ENCODE peak calls at places on chromosome 4, in six cellular contexts. F, U, P, D, W and T are unnamed samples.

GRCh38 chr4:153612878-153613277 is 71.2 kb upstream of the TLR2 start:
- DNase-seq in F (no peak), U (no peak), P (no peak), D (no peak), W (no peak), T (no peak)

GRCh38 chr4:6697096-6697495 is 3.4 kb downstream of the S100P start:
- DNase-seq in F (no peak), U (no peak), P (no peak), D (no peak), W (no peak), T (no peak)

GRCh38 chr4:17400696-17401095 is 111.2 kb downstream of the QDPR start:
- DNase-seq in F (no peak), U (no peak), P (no peak), D (no peak), W (no peak), T (no peak)

GRCh38 chr4:58261526-58261925 is 1151.3 kb upstream of the IGFBP7 start:
- DNase-seq in F (no peak), U (no peak), P (no peak), D (no peak), W (no peak), T (no peak)

GRCh38 chr4:77045490-77045889 is 30.3 kb downstream of the CCNI start:
- DNase-seq in F (peak; percentile 20), U (no peak), P (peak; percentile 44), D (no peak), W (no peak), T (no peak)

GRCh38 chr4:106297636-106298035 is 18.4 kb downstream of the TBCK start:
- DNase-seq in F (no peak), U (no peak), P (no peak), D (no peak), W (no peak), T (no peak)

GRCh38 chr4:148207074-148207473 is 235.1 kb downstream of the NR3C2 start:
- DNase-seq in F (no peak), U (no peak), P (no peak), D (no peak), W (no peak), T (no peak)

GRCh38 chr4:155643087-155643486 is 23.6 kb upstream of the GUCY1A1 start:
- DNase-seq in F (no peak), U (no peak), P (no peak), D (no peak), W (no peak), T (no peak)

GRCh38 chr4:124192544-124192943 is 520.0 kb downstream of the ANKRD50 start:
- DNase-seq in F (no peak), U (no peak), P (no peak), D (no peak), W (no peak), T (no peak)

GRCh38 chr4:41339812-41340809 is 83.4 kb downstream of the UCHL1 start:
- DNase-seq in F (peak; percentile 57), U (peak; percentile 46), P (peak; percentile 60), D (no peak), W (no peak), T (no peak)

GRCh38 chr4:38313175-38313574 is 350.8 kb upstream of the KLF3 start:
- DNase-seq in F (no peak), U (no peak), P (no peak), D (no peak), W (no peak), T (no peak)

GRCh38 chr4:26343041-26343403 is 22.2 kb downstream of the RBPJ start:
- DNase-seq in F (no peak), U (no peak), P (no peak), D (no peak), W (no peak), T (no peak)

GRCh38 chr4:45554423-45554822 is 569.4 kb downstream of the GABRG1 start:
- DNase-seq in F (peak; percentile 35), U (no peak), P (no peak), D (no peak), W (no peak), T (no peak)

GRCh38 chr4:30617836-30618235 is 102.3 kb upstream of the PCDH7 start:
- DNase-seq in F (no peak), U (no peak), P (no peak), D (no peak), W (no peak), T (no peak)

GRCh38 chr4:129110931-129111330 is 15.0 kb downstream of the C4orf33 start:
- DNase-seq in F (no peak), U (no peak), P (no peak), D (no peak), W (no peak), T (no peak)

GRCh38 chr4:126969781-126970180 is 663.0 kb upstream of the INTU start:
- DNase-seq in F (no peak), U (no peak), P (no peak), D (no peak), W (no peak), T (no peak)

GRCh38 chr4:100826808-100827548 is 309.2 kb upstream of the EMCN start:
- DNase-seq in F (no peak), U (no peak), P (no peak), D (no peak), W (no peak), T (no peak)

GRCh38 chr4:5758741-5759140 is 47.7 kb downstream of the EVC start:
- DNase-seq in F (no peak), U (no peak), P (peak; percentile 83), D (peak; percentile 46), W (peak; percentile 93), T (peak; percentile 19)

GRCh38 chr4:56752985-56753384 is 68.5 kb downstream of the SPINK2 start:
- DNase-seq in F (no peak), U (no peak), P (no peak), D (no peak), W (no peak), T (no peak)

GRCh38 chr4:174669278-174669677 is 147.0 kb upstream of the HPGD start:
- DNase-seq in F (peak; percentile 67), U (no peak), P (peak; percentile 85), D (no peak), W (no peak), T (no peak)

GRCh38 chr4:182083681-182084410 is 159.4 kb upstream of the TENM3 start:
- DNase-seq in F (no peak), U (no peak), P (no peak), D (no peak), W (no peak), T (no peak)

GRCh38 chr4:140373328-140374129 is at the start of gene SCOC:
- DNase-seq in F (peak; percentile 99), U (peak; percentile 97), P (peak; percentile 99), D (peak; percentile 100), W (peak; percentile 98), T (peak; percentile 99)

GRCh38 chr4:140367738-140368137 is 5.7 kb upstream of the SCOC start:
- DNase-seq in F (no peak), U (no peak), P (peak; percentile 10), D (no peak), W (no peak), T (no peak)

GRCh38 chr4:140374130-140374477 is 658 bp downstream of the SCOC start:
- DNase-seq in F (no peak), U (no peak), P (no peak), D (no peak), W (no peak), T (no peak)

GRCh38 chr4:140368686-140369085 is 4.8 kb upstream of the SCOC start:
- DNase-seq in F (no peak), U (no peak), P (no peak), D (no peak), W (no peak), T (no peak)

GRCh38 chr4:140372607-140373327 is 679 bp upstream of the SCOC start:
- DNase-seq in F (no peak), U (no peak), P (peak; percentile 13), D (no peak), W (no peak), T (no peak)
- TF ChIP-seq CTCF in F (no peak), U (no peak), P (peak; percentile 29), D (no peak), W (no peak), T (peak; percentile 37)

GRCh38 chr4:23333556-23333945 is 556.3 kb downstream of the PPARGC1A start:
- DNase-seq in F (peak; percentile 79), U (no peak), P (peak; percentile 48), D (no peak), W (no peak), T (no peak)

GRCh38 chr4:23333946-23334878 is 555.6 kb downstream of the PPARGC1A start:
- DNase-seq in F (peak; percentile 95), U (no peak), P (peak; percentile 89), D (no peak), W (no peak), T (no peak)

GRCh38 chr4:23332266-23332665 is 557.6 kb downstream of the PPARGC1A start:
- DNase-seq in F (peak; percentile 59), U (no peak), P (no peak), D (no peak), W (no peak), T (no peak)

DNA sequence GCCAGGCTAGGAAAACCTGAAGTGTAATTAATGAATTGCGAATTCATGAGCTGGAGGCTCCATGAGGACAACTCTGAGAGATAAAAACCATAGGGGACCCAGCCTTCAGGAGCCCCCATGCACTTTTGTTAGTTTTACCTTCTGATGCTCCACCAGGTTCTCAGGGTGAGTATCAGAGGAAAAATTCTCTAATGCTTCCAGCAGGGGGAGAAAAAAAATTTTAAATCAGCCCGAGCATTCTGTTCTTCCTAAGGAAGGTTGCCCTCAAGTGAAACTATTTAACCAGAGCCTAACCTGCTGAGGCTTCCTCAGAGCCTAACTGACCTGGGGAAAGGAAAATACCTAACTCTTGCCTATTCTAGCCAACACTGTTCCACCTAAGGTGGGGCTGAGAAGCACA is 552.6 kb downstream of the PPARGC1A start:
- DNase-seq in F (no peak), U (no peak), P (no peak), D (no peak), W (no peak), T (no peak)
- TF ChIP-seq CTCF in F (peak; percentile 30), U (peak; percentile 62), P (no peak), D (no peak), W (peak; percentile 28), T (peak; percentile 46)

DNA sequence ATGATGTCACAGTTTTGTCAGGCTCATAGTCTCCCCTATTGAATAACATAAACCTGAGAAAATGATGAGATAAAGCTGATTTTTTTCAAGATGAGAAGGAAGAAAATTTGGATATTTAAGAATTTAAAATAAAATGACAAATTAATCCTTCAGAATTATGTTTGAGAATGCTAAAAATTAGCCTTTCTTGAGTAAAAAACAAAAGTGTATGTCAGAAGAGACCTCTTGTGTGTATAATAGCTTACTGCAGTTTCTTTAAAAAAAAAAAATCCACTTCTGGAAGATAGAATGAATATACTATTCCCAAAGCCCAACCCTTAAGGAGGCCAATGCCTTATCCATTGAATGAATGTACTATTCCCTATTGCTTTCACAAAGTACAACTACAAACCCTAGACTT is 281.7 kb downstream of the RAPGEF2 start:
- DNase-seq in F (no peak), U (no peak), P (peak; percentile 19), D (no peak), W (no peak), T (no peak)
- TF ChIP-seq CTCF in F (no peak), U (no peak), P (no peak), D (no peak), W (peak; percentile 50), T (peak; percentile 38)

GRCh38 chr4:20544645-20545044 is 155.6 kb upstream of the PACRGL start:
- DNase-seq in F (peak; percentile 28), U (no peak), P (peak; percentile 74), D (no peak), W (no peak), T (no peak)
- TF ChIP-seq CTCF in F (peak; percentile 46), U (peak; percentile 66), P (peak; percentile 51), D (peak; percentile 26), W (peak; percentile 77), T (peak; percentile 74)

GRCh38 chr4:8940792-8941491 is 69.3 kb upstream of the HMX1 start:
- DNase-seq in F (no peak), U (peak; percentile 50), P (no peak), D (no peak), W (no peak), T (peak; percentile 71)
- TF ChIP-seq CTCF in F (no peak), U (peak; percentile 15), P (no peak), D (no peak), W (peak; percentile 70), T (no peak)

GRCh38 chr4:186680649-186681048 is 43.0 kb downstream of the FAT1 start:
- DNase-seq in F (no peak), U (no peak), P (no peak), D (no peak), W (no peak), T (no peak)
- TF ChIP-seq CTCF in F (no peak), U (no peak), P (no peak), D (no peak), W (no peak), T (no peak)